ENCODE peak calls at places on chromosomes 3 and 15, in eight cellular contexts. M is activated effector memory CD4-positive, alpha-beta T cell treated with anti-CD3 and anti-CD28 coated beads, Interleukin-2, amount 50 U/mL, for 16 hours; T is mesothelial cell of epicardium; S is GM13976; Z is aorta; G is GM12891; H is activated naive CD4-positive, alpha-beta T cell treated with anti-CD3 and anti-CD28 coated beads, Interleukin-2, amount 50 U/mL, for 16 hours; P is BJ. W is an unnamed sample.

GRCh38 chr15:101020451-101020850 is 101.3 kb downstream of the LRRK1 start:
- DNase-seq in M (no peak), T (no peak), S (no peak), Z (no peak), G (no peak), H (no peak), P (no peak), W (no peak)

GRCh38 chr3:123152656-123153055 is 49.1 kb upstream of the SEC22A start:
- DNase-seq in M (no peak), T (no peak), S (no peak), Z (no peak), G (no peak), H (no peak), P (no peak), W (no peak)

GRCh38 chr3:42867138-42867537 is 8.5 kb downstream of the CYP8B1 start:
- DNase-seq in M (no peak), T (no peak), S (no peak), Z (no peak), G (no peak), H (no peak), P (no peak), W (no peak)

GRCh38 chr3:126367316-126367805 is 10.2 kb upstream of the KLF15 start:
- DNase-seq in M (peak), T (no peak), S (no peak), Z (peak), G (no peak), H (peak), P (no peak), W (no peak)

GRCh38 chr15:70526974-70527325 is 236.4 kb downstream of the UACA start:
- DNase-seq in M (no peak), T (no peak), S (no peak), Z (no peak), G (no peak), H (no peak), P (no peak), W (no peak)

GRCh38 chr15:92807971-92808571 is 92.1 kb upstream of the CHD2 start:
- DNase-seq in M (peak), T (no peak), S (no peak), Z (no peak), G (no peak), H (no peak), P (no peak), W (peak)

GRCh38 chr3:59774613-59775012 is 724.8 kb upstream of the CFAP20DC start:
- DNase-seq in M (no peak), T (no peak), S (no peak), Z (no peak), G (no peak), H (no peak), P (peak), W (no peak)

GRCh38 chr3:60303160-60303559 is 948.1 kb downstream of the FHIT start:
- DNase-seq in M (no peak), T (no peak), S (no peak), Z (no peak), G (no peak), H (no peak), P (no peak), W (no peak)

GRCh38 chr3:138389841-138390581 is 41.6 kb downstream of the MRAS start:
- DNase-seq in M (no peak), T (no peak), S (no peak), Z (no peak), G (no peak), H (no peak), P (peak), W (peak)

GRCh38 chr3:16935766-16936165 is 51.0 kb downstream of the PLCL2 start:
- DNase-seq in M (no peak), T (no peak), S (no peak), Z (no peak), G (no peak), H (no peak), P (no peak), W (no peak)